ENCODE peak calls at places on chromosomes 13 and 19, in four cellular contexts. P is right cardiac atrium, L is left ventricle myocardium superior, N is T-cell. X is an unnamed sample.

GRCh38 chr19:15062036-15062435 is 12.8 kb downstream of the CASP14 start:
- ATAC-seq in P (no peak), L (no peak), N (no peak), X (no peak)

GRCh38 chr13:21676611-21677021 is 5.7 kb downstream of the FGF9 start:
- ATAC-seq in L (peak), N (no peak), P (no peak), X (no peak)

GRCh38 chr19:48565090-48565489 is 13.1 kb downstream of the SULT2B1 start:
- ATAC-seq in N (no peak), P (no peak), L (no peak), X (no peak)

GRCh38 chr13:52809310-52809769 is 39.1 kb downstream of the PCDH8 start:
- ATAC-seq in L (peak), P (peak), N (peak), X (peak)

GRCh38 chr19:28964500-28964899 is 248.5 kb downstream of the UQCRFS1 start:
- ATAC-seq in P (no peak), N (no peak), L (peak), X (no peak)

GRCh38 chr13:98565726-98566577 is 11.0 kb downstream of the STK24 start:
- ATAC-seq in L (peak), P (peak), N (no peak), X (no peak)

GRCh38 chr13:112867301-112867711 is 101.7 kb upstream of the MCF2L start:
- ATAC-seq in L (no peak), N (no peak), P (no peak), X (no peak)

GRCh38 chr19:41866284-41866683 is 6.2 kb downstream of the RPS19 start:
- ATAC-seq in N (no peak), L (no peak), P (no peak), X (no peak)

GRCh38 chr13:30936920-30937319 is 4.5 kb downstream of the TEX26 start:
- ATAC-seq in P (no peak), L (no peak), N (no peak), X (no peak)

GRCh38 chr19:7663711-7664110 is 5.1 kb upstream of the RETN start:
- ATAC-seq in N (no peak), P (no peak), L (no peak), X (no peak)

X was measured in activated T-helper 17 cell treated with anti-CD3 and anti-CD28 coated beads, Interleukin-2, amount 50 U/mL, for 72 hours.